ENCODE peak calls at places on chromosomes 16 and 17, in seven cellular contexts. N, T, L, M, P, R and S are unnamed samples.

GRCh38 chr17:17151541-17151940 is 54.6 kb downstream of the PLD6 start:
- DNase-seq in T (no peak), P (no peak), M (no peak), R (no peak), N (no peak), L (no peak), S (no peak)

GRCh38 chr16:17396762-17397498 is 73.8 kb downstream of the XYLT1 start:
- DNase-seq in T (no peak), M (no peak), R (peak; percentile 5), L (peak; percentile 35), N (no peak), P (no peak), S (no peak)

GRCh38 chr16:49940464-49941224 is 84.4 kb upstream of the CNEP1R1 start:
- DNase-seq in P (no peak), R (no peak), L (no peak), M (no peak), T (no peak), N (no peak), S (no peak)

GRCh38 chr16:12951392-12951791 is 50.0 kb downstream of the SHISA9 start:
- DNase-seq in P (no peak), L (no peak), R (no peak), T (peak; percentile 30), M (no peak), N (no peak), S (no peak)

GRCh38 chr16:88936008-88936912 is 40.7 kb downstream of the CBFA2T3 start:
- DNase-seq in N (no peak), L (no peak), P (no peak), R (no peak), M (no peak), T (no peak), S (peak; percentile 81)

GRCh38 chr17:7558544-7559306 is at the start of gene TNFSF13:
- DNase-seq in L (no peak), R (no peak), N (no peak), M (no peak), P (no peak), T (no peak), S (no peak)

GRCh38 chr17:28384281-28385036 is 13.0 kb downstream of the SARM1 start:
- DNase-seq in P (no peak), T (no peak), M (peak; percentile 45), N (no peak), R (peak; percentile 24), L (peak; percentile 27), S (peak; percentile 85)

GRCh38 chr17:70555723-70556122 is 386.4 kb downstream of the KCNJ2 start:
- DNase-seq in P (no peak), N (no peak), M (no peak), R (no peak), T (no peak), L (no peak), S (no peak)

GRCh38 chr17:71392715-71393567 is 727.9 kb upstream of the SOX9 start:
- DNase-seq in L (no peak), R (no peak), T (no peak), N (no peak), P (no peak), M (no peak), S (no peak)

GRCh38 chr17:28497931-28498330 is 8.2 kb upstream of the FOXN1 start:
- DNase-seq in T (no peak), L (no peak), R (no peak), P (no peak), N (no peak), M (no peak), S (no peak)

GRCh38 chr17:21376835-21377690 is 906 bp downstream of the KCNJ12 start:
- DNase-seq in L (peak; percentile 41), R (no peak), T (peak; percentile 62), P (no peak), M (no peak), N (peak; percentile 31), S (no peak)

GRCh38 chr16:71933017-71933416 is 37.7 kb downstream of the IST1 start:
- DNase-seq in L (no peak), P (no peak), N (no peak), M (no peak), T (no peak), R (no peak), S (no peak)

GRCh38 chr17:82710499-82711232 is 5.8 kb upstream of the FN3KRP start:
- DNase-seq in L (no peak), N (no peak), P (no peak), R (no peak), T (no peak), M (no peak), S (no peak)

GRCh38 chr16:55898592-55898991 is 23.4 kb upstream of the CES5A start:
- DNase-seq in T (no peak), R (no peak), P (no peak), M (no peak), L (no peak), N (no peak), S (no peak)